ENCODE peak calls at places on chromosomes 5 and 9, in seven cellular contexts. One of them, this sample, is unnamed.

GRCh38 chr9:93028448-93029006 is 30.0 kb upstream of the SUSD3 start:
- DNase-seq in kidney: no peak
- DNase-seq in HCT116: no peak
- DNase-seq in K562: no peak
- DNase-seq in GM23248: no peak
- DNase-seq in fibroblast of lung: no peak
- DNase-seq in neural progenitor cell: no peak
- DNase-seq in this sample: no peak

GRCh38 chr9:105835721-105836120 is 141.4 kb downstream of the TMEM38B start:
- DNase-seq in neural progenitor cell: no peak
- DNase-seq in GM23248: no peak
- DNase-seq in HCT116: no peak
- DNase-seq in K562: no peak
- DNase-seq in fibroblast of lung: no peak
- DNase-seq in kidney: no peak
- DNase-seq in this sample: no peak

GRCh38 chr5:30040483-30041116 is 1152.9 kb upstream of the CDH6 start:
- DNase-seq in neural progenitor cell: peak; percentile 75
- DNase-seq in kidney: no peak
- DNase-seq in fibroblast of lung: peak; percentile 42
- DNase-seq in HCT116: peak; percentile 15
- DNase-seq in GM23248: peak; percentile 52
- DNase-seq in K562: peak; percentile 35
- DNase-seq in this sample: peak; percentile 60

GRCh38 chr5:92518318-92518913 is 1062.6 kb downstream of the NR2F1-AS1 start:
- DNase-seq in neural progenitor cell: peak; percentile 46
- DNase-seq in HCT116: peak; percentile 16
- DNase-seq in kidney: no peak
- DNase-seq in fibroblast of lung: peak; percentile 59
- DNase-seq in K562: no peak
- DNase-seq in GM23248: peak; percentile 69
- DNase-seq in this sample: peak; percentile 13

GRCh38 chr9:715743-716400 is 125.6 kb upstream of the DMRT1 start:
- DNase-seq in fibroblast of lung: peak; percentile 72
- DNase-seq in HCT116: no peak
- DNase-seq in GM23248: peak; percentile 69
- DNase-seq in K562: no peak
- DNase-seq in kidney: no peak
- DNase-seq in neural progenitor cell: no peak
- DNase-seq in this sample: peak; percentile 53

GRCh38 chr5:118981783-118982182 is 6.6 kb downstream of the DTWD2 start:
- DNase-seq in GM23248: no peak
- DNase-seq in neural progenitor cell: no peak
- DNase-seq in kidney: no peak
- DNase-seq in K562: no peak
- DNase-seq in fibroblast of lung: no peak
- DNase-seq in HCT116: no peak
- DNase-seq in this sample: no peak

GRCh38 chr9:99105152-99106043 is 485 bp downstream of the TGFBR1 start:
- DNase-seq in K562: peak; percentile 87
- DNase-seq in neural progenitor cell: peak; percentile 85
- DNase-seq in fibroblast of lung: peak; percentile 82
- DNase-seq in kidney: peak; percentile 95
- DNase-seq in GM23248: peak; percentile 91
- DNase-seq in HCT116: no peak
- DNase-seq in this sample: peak; percentile 90

GRCh38 chr5:176740131-176740701 is 70.1 kb upstream of the UNC5A start:
- DNase-seq in HCT116: no peak
- DNase-seq in kidney: no peak
- DNase-seq in fibroblast of lung: no peak
- DNase-seq in K562: no peak
- DNase-seq in neural progenitor cell: no peak
- DNase-seq in GM23248: no peak
- DNase-seq in this sample: no peak

GRCh38 chr5:179343902-179344300 is 1.4 kb downstream of the ADAMTS2 start:
- DNase-seq in GM23248: peak; percentile 84
- DNase-seq in fibroblast of lung: peak; percentile 42
- DNase-seq in neural progenitor cell: peak; percentile 94
- DNase-seq in K562: no peak
- DNase-seq in HCT116: no peak
- DNase-seq in kidney: peak; percentile 80
- DNase-seq in this sample: peak; percentile 86

GRCh38 chr5:1564182-1564748 is 40.5 kb upstream of the LPCAT1 start:
- DNase-seq in K562: peak; percentile 13
- DNase-seq in fibroblast of lung: peak; percentile 72
- DNase-seq in neural progenitor cell: no peak
- DNase-seq in kidney: no peak
- DNase-seq in GM23248: peak; percentile 83
- DNase-seq in HCT116: peak; percentile 50
- DNase-seq in this sample: no peak

GRCh38 chr9:125638646-125639045 is 68.4 kb downstream of the MAPKAP1 start:
- DNase-seq in fibroblast of lung: no peak
- DNase-seq in neural progenitor cell: no peak
- DNase-seq in GM23248: no peak
- DNase-seq in K562: no peak
- DNase-seq in HCT116: no peak
- DNase-seq in kidney: no peak
- DNase-seq in this sample: no peak

GRCh38 chr5:68409259-68409658 is 193.7 kb downstream of the PIK3R1 start:
- DNase-seq in fibroblast of lung: peak; percentile 86
- DNase-seq in kidney: no peak
- DNase-seq in neural progenitor cell: no peak
- DNase-seq in K562: no peak
- DNase-seq in HCT116: no peak
- DNase-seq in GM23248: peak; percentile 80
- DNase-seq in this sample: peak; percentile 63

GRCh38 chr9:96603305-96604004 is 16.2 kb downstream of the CDC14B start:
- DNase-seq in GM23248: peak; percentile 52
- DNase-seq in HCT116: no peak
- DNase-seq in fibroblast of lung: peak; percentile 60
- DNase-seq in kidney: no peak
- DNase-seq in K562: no peak
- DNase-seq in neural progenitor cell: no peak
- DNase-seq in this sample: no peak
- H3K4me3 ChIP-seq in GM23248: peak overlapping the region; percentile 26
- H3K4me3 ChIP-seq in HCT116: no peak overlapping the region
- H3K4me3 ChIP-seq in fibroblast of lung: no peak overlapping the region
- H3K4me3 ChIP-seq in kidney: no peak overlapping the region
- H3K4me3 ChIP-seq in K562: no peak overlapping the region
- H3K4me3 ChIP-seq in neural progenitor cell: no peak overlapping the region
- H3K4me3 ChIP-seq in this sample: peak overlapping the region; percentile 67

GRCh38 chr9:116002181-116002580 is 151.4 kb upstream of the PAPPA start:
- DNase-seq in kidney: no peak
- DNase-seq in fibroblast of lung: peak; percentile 54
- DNase-seq in neural progenitor cell: no peak
- DNase-seq in HCT116: no peak
- DNase-seq in K562: no peak
- DNase-seq in GM23248: no peak
- DNase-seq in this sample: no peak

GRCh38 chr9:115998661-115999060 is 154.9 kb upstream of the PAPPA start:
- DNase-seq in HCT116: no peak
- DNase-seq in neural progenitor cell: no peak
- DNase-seq in kidney: no peak
- DNase-seq in fibroblast of lung: peak; percentile 49
- DNase-seq in K562: no peak
- DNase-seq in GM23248: peak; percentile 11
- DNase-seq in this sample: peak; percentile 66

GRCh38 chr9:116000748-116001329 is 152.8 kb upstream of the PAPPA start:
- DNase-seq in K562: peak; percentile 34
- DNase-seq in kidney: no peak
- DNase-seq in neural progenitor cell: peak; percentile 65
- DNase-seq in GM23248: peak; percentile 29
- DNase-seq in fibroblast of lung: no peak
- DNase-seq in HCT116: peak; percentile 48
- DNase-seq in this sample: no peak

GRCh38 chr9:115999498-115999897 is 154.1 kb upstream of the PAPPA start:
- DNase-seq in neural progenitor cell: no peak
- DNase-seq in HCT116: no peak
- DNase-seq in K562: no peak
- DNase-seq in fibroblast of lung: peak; percentile 78
- DNase-seq in GM23248: peak; percentile 44
- DNase-seq in kidney: no peak
- DNase-seq in this sample: peak; percentile 28

GRCh38 chr9:115997923-115998322 is 155.7 kb upstream of the PAPPA start:
- DNase-seq in fibroblast of lung: peak; percentile 92
- DNase-seq in neural progenitor cell: no peak
- DNase-seq in HCT116: no peak
- DNase-seq in GM23248: peak; percentile 84
- DNase-seq in kidney: no peak
- DNase-seq in K562: no peak
- DNase-seq in this sample: peak; percentile 62
- H3K9ac ChIP-seq in fibroblast of lung: no peak overlapping the region
- H3K9ac ChIP-seq in neural progenitor cell: no peak overlapping the region
- H3K9ac ChIP-seq in HCT116: no peak overlapping the region
- H3K9ac ChIP-seq in GM23248: peak overlapping the region; percentile 20
- H3K9ac ChIP-seq in kidney: no peak overlapping the region
- H3K9ac ChIP-seq in K562: no peak overlapping the region
- H3K9ac ChIP-seq in this sample: no peak overlapping the region

GRCh38 chr5:132308701-132309100 is 14.5 kb downstream of the SLC22A4 start:
- DNase-seq in fibroblast of lung: no peak
- DNase-seq in kidney: no peak
- DNase-seq in GM23248: no peak
- DNase-seq in K562: no peak
- DNase-seq in neural progenitor cell: no peak
- DNase-seq in HCT116: no peak
- DNase-seq in this sample: no peak
- H3K9me3 ChIP-seq in fibroblast of lung: no peaks in the 10 kb centered on the region
- H3K9me3 ChIP-seq in kidney: no peaks in the 10 kb centered on the region
- H3K9me3 ChIP-seq in GM23248: no peaks in the 10 kb centered on the region
- H3K9me3 ChIP-seq in K562: peaks cover 4% of the 10 kb centered on the region
- H3K9me3 ChIP-seq in neural progenitor cell: peaks cover 5% of the 10 kb centered on the region
- H3K9me3 ChIP-seq in HCT116: no peaks in the 10 kb centered on the region
- H3K9me3 ChIP-seq in this sample: peaks cover 5% of the 10 kb centered on the region

GRCh38 chr5:140835622-140836510 is 1.8 kb downstream of the PCDHA7 start:
- DNase-seq in neural progenitor cell: no peak
- DNase-seq in K562: no peak
- DNase-seq in fibroblast of lung: no peak
- DNase-seq in GM23248: no peak
- DNase-seq in kidney: peak; percentile 70
- DNase-seq in HCT116: no peak
- DNase-seq in this sample: no peak

GRCh38 chr5:140842798-140843733 is 2.1 kb downstream of the PCDHA8 start:
- DNase-seq in HCT116: no peak
- DNase-seq in kidney: no peak
- DNase-seq in fibroblast of lung: no peak
- DNase-seq in neural progenitor cell: no peak
- DNase-seq in K562: no peak
- DNase-seq in GM23248: no peak
- DNase-seq in this sample: no peak

GRCh38 chr5:140840978-140841962 is at the start of gene PCDHA8:
- DNase-seq in HCT116: peak; percentile 13
- DNase-seq in GM23248: peak; percentile 10
- DNase-seq in fibroblast of lung: no peak
- DNase-seq in kidney: no peak
- DNase-seq in neural progenitor cell: peak; percentile 15
- DNase-seq in K562: peak; percentile 10
- DNase-seq in this sample: peak; percentile 4
- H3K4me3 ChIP-seq in HCT116: no peak within 1 kb of the TSS
- H3K4me3 ChIP-seq in GM23248: no peak within 1 kb of the TSS
- H3K4me3 ChIP-seq in fibroblast of lung: no peak within 1 kb of the TSS
- H3K4me3 ChIP-seq in kidney: no peak within 1 kb of the TSS
- H3K4me3 ChIP-seq in neural progenitor cell: no peak within 1 kb of the TSS
- H3K4me3 ChIP-seq in K562: no peak within 1 kb of the TSS
- H3K4me3 ChIP-seq in this sample: no peak within 1 kb of the TSS

GRCh38 chr9:18767141-18767540 is 265.9 kb downstream of the SAXO1 start:
- DNase-seq in HCT116: no peak
- DNase-seq in fibroblast of lung: peak; percentile 23
- DNase-seq in GM23248: no peak
- DNase-seq in kidney: no peak
- DNase-seq in neural progenitor cell: no peak
- DNase-seq in K562: no peak
- DNase-seq in this sample: peak; percentile 19

GRCh38 chr9:18770509-18770908 is 262.5 kb downstream of the SAXO1 start:
- DNase-seq in kidney: no peak
- DNase-seq in neural progenitor cell: no peak
- DNase-seq in GM23248: no peak
- DNase-seq in fibroblast of lung: no peak
- DNase-seq in K562: no peak
- DNase-seq in HCT116: no peak
- DNase-seq in this sample: no peak

GRCh38 chr9:18771018-18771417 is 262.0 kb downstream of the SAXO1 start:
- DNase-seq in kidney: no peak
- DNase-seq in neural progenitor cell: no peak
- DNase-seq in HCT116: no peak
- DNase-seq in GM23248: no peak
- DNase-seq in K562: no peak
- DNase-seq in fibroblast of lung: no peak
- DNase-seq in this sample: no peak

GRCh38 chr9:18771736-18772135 is 261.3 kb downstream of the SAXO1 start:
- DNase-seq in HCT116: no peak
- DNase-seq in fibroblast of lung: no peak
- DNase-seq in GM23248: no peak
- DNase-seq in kidney: no peak
- DNase-seq in neural progenitor cell: no peak
- DNase-seq in K562: no peak
- DNase-seq in this sample: no peak

GRCh38 chr9:18768951-18769622 is 263.9 kb downstream of the SAXO1 start:
- DNase-seq in GM23248: no peak
- DNase-seq in K562: no peak
- DNase-seq in neural progenitor cell: no peak
- DNase-seq in kidney: no peak
- DNase-seq in HCT116: no peak
- DNase-seq in fibroblast of lung: no peak
- DNase-seq in this sample: no peak
- H3K9ac ChIP-seq in GM23248: no peak overlapping the region
- H3K9ac ChIP-seq in K562: no peak overlapping the region
- H3K9ac ChIP-seq in neural progenitor cell: no peak overlapping the region
- H3K9ac ChIP-seq in kidney: no peak overlapping the region
- H3K9ac ChIP-seq in HCT116: no peak overlapping the region
- H3K9ac ChIP-seq in fibroblast of lung: no peak overlapping the region
- H3K9ac ChIP-seq in this sample: no peak overlapping the region

GRCh38 chr5:24855485-24855884 is 210.7 kb upstream of the CDH10 start:
- DNase-seq in neural progenitor cell: peak; percentile 6
- DNase-seq in HCT116: no peak
- DNase-seq in kidney: no peak
- DNase-seq in GM23248: no peak
- DNase-seq in fibroblast of lung: peak; percentile 5
- DNase-seq in K562: no peak
- DNase-seq in this sample: no peak
- H3K9me3 ChIP-seq in neural progenitor cell: no peaks in the 10 kb centered on the region
- H3K9me3 ChIP-seq in HCT116: peaks cover 14% of the 10 kb centered on the region
- H3K9me3 ChIP-seq in kidney: no peaks in the 10 kb centered on the region
- H3K9me3 ChIP-seq in GM23248: no peaks in the 10 kb centered on the region
- H3K9me3 ChIP-seq in fibroblast of lung: no peaks in the 10 kb centered on the region
- H3K9me3 ChIP-seq in K562: no peaks in the 10 kb centered on the region
- H3K9me3 ChIP-seq in this sample: no peaks in the 10 kb centered on the region

This sample was measured in adipocyte.